ENCODE peak calls at places on chromosomes 12 and 14, in four cellular contexts. One of them, this sample, is unnamed.

GRCh38 chr14:88597601-88598000 is 34.8 kb downstream of the ZC3H14 start:
- DNase-seq in IMR-90: no peak
- DNase-seq in K562: no peak
- DNase-seq in HepG2: no peak
- DNase-seq in this sample: no peak

GRCh38 chr12:99386907-99387306 is 260.6 kb upstream of the GARIN6 start:
- DNase-seq in IMR-90: peak
- DNase-seq in K562: peak
- DNase-seq in HepG2: peak
- DNase-seq in this sample: peak

GRCh38 chr12:111451649-111452129 is 46.0 kb downstream of the SH2B3 start:
- DNase-seq in IMR-90: peak
- DNase-seq in K562: peak
- DNase-seq in HepG2: peak
- DNase-seq in this sample: peak

GRCh38 chr12:129531004-129531403 is 372.8 kb downstream of the TMEM132D start:
- DNase-seq in IMR-90: no peak
- DNase-seq in K562: no peak
- DNase-seq in HepG2: peak
- DNase-seq in this sample: no peak

GRCh38 chr14:94139006-94139405 is 9.6 kb upstream of the IFI27L2 start:
- DNase-seq in IMR-90: no peak
- DNase-seq in K562: no peak
- DNase-seq in HepG2: no peak
- DNase-seq in this sample: no peak

GRCh38 chr12:94710933-94711332 is 60.6 kb upstream of the TMCC3 start:
- DNase-seq in IMR-90: peak
- DNase-seq in K562: peak
- DNase-seq in HepG2: peak
- DNase-seq in this sample: peak

GRCh38 chr14:100593751-100594624 is 6.8 kb upstream of the BEGAIN start:
- DNase-seq in IMR-90: no peak
- DNase-seq in K562: no peak
- DNase-seq in HepG2: no peak
- DNase-seq in this sample: no peak

GRCh38 chr12:4056910-4057845 is 184.0 kb upstream of the PARP11 start:
- DNase-seq in IMR-90: no peak
- DNase-seq in K562: no peak
- DNase-seq in HepG2: peak
- DNase-seq in this sample: no peak

GRCh38 chr12:77940011-77940423 is 109.3 kb downstream of the NAV3 start:
- DNase-seq in IMR-90: peak
- DNase-seq in K562: no peak
- DNase-seq in HepG2: no peak
- DNase-seq in this sample: peak
- TF ChIP-seq MAZ in IMR-90: no peak
- TF ChIP-seq MAZ in K562: no peak
- TF ChIP-seq MAZ in HepG2: no peak
- TF ChIP-seq MAZ in this sample: no peak

GRCh38 chr12:50297996-50298395 is 14.7 kb upstream of the LIMA1 start:
- DNase-seq in IMR-90: no peak
- DNase-seq in K562: no peak
- DNase-seq in HepG2: no peak
- DNase-seq in this sample: no peak

GRCh38 chr12:50297027-50297426 is 13.7 kb upstream of the LIMA1 start:
- DNase-seq in IMR-90: no peak
- DNase-seq in K562: no peak
- DNase-seq in HepG2: no peak
- DNase-seq in this sample: no peak

DNA sequence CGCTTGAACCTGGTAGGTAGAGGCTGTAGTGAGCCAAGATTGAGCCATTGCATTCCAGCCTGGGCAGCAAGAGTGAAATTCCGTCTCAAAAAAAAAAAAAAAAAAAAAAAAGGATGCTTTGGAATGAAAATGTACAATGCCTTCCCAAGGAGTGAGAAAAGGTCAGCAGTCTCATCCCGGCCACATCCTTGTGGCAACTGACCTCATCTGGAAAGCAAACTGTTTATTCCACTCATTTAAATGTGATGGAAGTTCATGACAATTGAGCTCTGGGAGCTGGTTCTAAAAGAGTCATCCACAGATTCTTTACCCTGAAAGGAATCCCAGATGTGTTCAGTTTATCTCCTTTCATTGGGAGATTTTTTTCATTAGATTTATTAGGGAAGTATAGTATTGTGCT is 19.4 kb upstream of the LIMA1 start:
- DNase-seq in IMR-90: peak
- DNase-seq in K562: no peak
- DNase-seq in HepG2: no peak
- DNase-seq in this sample: no peak
- TF ChIP-seq MAZ in IMR-90: no peak
- TF ChIP-seq MAZ in K562: no peak
- TF ChIP-seq MAZ in HepG2: no peak
- TF ChIP-seq MAZ in this sample: no peak

GRCh38 chr14:26527095-26527494 is 70.7 kb downstream of the NOVA1 start:
- DNase-seq in IMR-90: peak
- DNase-seq in K562: no peak
- DNase-seq in HepG2: no peak
- DNase-seq in this sample: peak
- TF ChIP-seq MAZ in IMR-90: no peak
- TF ChIP-seq MAZ in K562: no peak
- TF ChIP-seq MAZ in HepG2: no peak
- TF ChIP-seq MAZ in this sample: no peak

GRCh38 chr12:31321565-31322228 is 4.3 kb downstream of the SINHCAF start:
- DNase-seq in IMR-90: peak
- DNase-seq in K562: peak
- DNase-seq in HepG2: no peak
- DNase-seq in this sample: no peak
- TF ChIP-seq MAZ in IMR-90: no peak
- TF ChIP-seq MAZ in K562: no peak
- TF ChIP-seq MAZ in HepG2: no peak
- TF ChIP-seq MAZ in this sample: no peak

DNA sequence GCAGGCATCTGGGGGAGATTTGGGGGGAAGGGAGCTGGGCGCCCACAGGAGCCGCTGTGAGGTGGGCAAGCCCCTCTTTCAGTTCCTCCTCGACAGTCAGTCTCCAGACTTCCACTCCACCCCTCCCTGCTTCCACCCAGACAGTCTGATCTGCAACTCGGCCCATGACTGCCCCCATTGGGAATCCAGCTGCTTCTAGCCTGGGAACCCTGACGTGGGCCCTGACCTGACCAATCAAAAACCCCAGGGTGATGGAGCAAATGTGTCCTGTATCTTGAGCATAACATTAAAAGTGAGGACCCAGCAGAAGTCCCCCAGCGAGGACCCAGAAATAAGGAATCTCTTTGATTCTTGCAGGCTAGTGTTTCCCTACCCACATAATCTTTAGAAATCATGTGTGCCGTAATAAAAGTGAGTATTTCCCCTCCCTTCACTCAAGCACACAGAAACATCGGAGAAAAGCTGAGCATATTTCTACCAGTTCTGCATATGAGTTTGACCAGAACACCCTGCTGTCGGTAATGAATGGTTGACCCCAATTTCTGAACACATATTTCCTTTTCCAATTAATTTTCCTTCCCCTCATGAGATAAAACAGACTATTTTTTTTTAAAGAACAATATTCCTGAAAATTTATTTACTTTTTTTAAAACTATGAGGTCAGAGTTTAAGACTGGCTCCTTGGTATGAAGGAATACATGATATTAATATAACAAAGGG is 6.4 kb downstream of the SSH1 start:
- DNase-seq in IMR-90: peak
- DNase-seq in K562: peak
- DNase-seq in HepG2: no peak
- DNase-seq in this sample: peak
- TF ChIP-seq MAZ in IMR-90: peak
- TF ChIP-seq MAZ in K562: no peak
- TF ChIP-seq MAZ in HepG2: no peak
- TF ChIP-seq MAZ in this sample: no peak

DNA sequence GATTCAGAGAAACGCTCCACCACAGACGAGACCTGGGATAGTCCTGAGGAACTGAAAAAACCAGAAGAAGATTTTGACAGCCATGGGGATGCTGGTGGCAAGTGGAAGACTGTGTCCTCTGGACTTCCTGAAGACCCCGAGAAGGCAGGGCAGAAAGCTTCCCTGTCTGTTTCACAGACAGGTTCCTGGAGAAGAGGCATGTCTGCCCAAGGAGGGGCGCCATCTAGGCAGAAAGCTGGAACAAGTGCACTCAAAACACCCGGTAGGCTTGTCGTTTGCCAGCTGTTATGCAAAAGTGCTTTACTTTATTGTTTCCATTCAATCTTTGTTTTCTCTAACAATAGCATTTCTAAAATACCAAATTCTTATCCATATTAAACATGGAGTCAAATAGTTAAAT is 287.3 kb downstream of the NAV3 start:
- DNase-seq in IMR-90: no peak
- DNase-seq in K562: peak
- DNase-seq in HepG2: no peak
- DNase-seq in this sample: no peak
- TF ChIP-seq MAZ in IMR-90: no peak
- TF ChIP-seq MAZ in K562: no peak
- TF ChIP-seq MAZ in HepG2: no peak
- TF ChIP-seq MAZ in this sample: no peak

GRCh38 chr14:31902002-31902401 is 175.1 kb upstream of the ARHGAP5 start:
- DNase-seq in IMR-90: no peak
- DNase-seq in K562: peak
- DNase-seq in HepG2: peak
- DNase-seq in this sample: no peak

GRCh38 chr14:31895206-31895605 is 181.9 kb upstream of the ARHGAP5 start:
- DNase-seq in IMR-90: peak
- DNase-seq in K562: no peak
- DNase-seq in HepG2: peak
- DNase-seq in this sample: no peak

GRCh38 chr14:31898835-31899528 is 178.1 kb upstream of the ARHGAP5 start:
- DNase-seq in IMR-90: no peak
- DNase-seq in K562: no peak
- DNase-seq in HepG2: no peak
- DNase-seq in this sample: no peak

GRCh38 chr14:31894351-31894750 is 182.8 kb upstream of the ARHGAP5 start:
- DNase-seq in IMR-90: no peak
- DNase-seq in K562: peak
- DNase-seq in HepG2: no peak
- DNase-seq in this sample: no peak

GRCh38 chr14:31897581-31898186 is 179.4 kb upstream of the ARHGAP5 start:
- DNase-seq in IMR-90: no peak
- DNase-seq in K562: no peak
- DNase-seq in HepG2: no peak
- DNase-seq in this sample: no peak
- TF ChIP-seq MAZ in IMR-90: no peak
- TF ChIP-seq MAZ in K562: no peak
- TF ChIP-seq MAZ in HepG2: no peak
- TF ChIP-seq MAZ in this sample: no peak

GRCh38 chr12:25436206-25436912 is 116.7 kb downstream of the LMNTD1 start:
- DNase-seq in IMR-90: peak
- DNase-seq in K562: peak
- DNase-seq in HepG2: peak
- DNase-seq in this sample: peak
- TF ChIP-seq MAZ in IMR-90: no peak
- TF ChIP-seq MAZ in K562: no peak
- TF ChIP-seq MAZ in HepG2: no peak
- TF ChIP-seq MAZ in this sample: no peak

This sample was measured in A549.